ENCODE peak calls at places on chromosomes 11 and 22, in ten cellular contexts. M is SJSA1; L is left ventricle myocardium inferior; O is keratinocyte; W is HAP-1; D is IMR-90; Y is naive thymus-derived CD4-positive, alpha-beta T cell; A is body of pancreas; Z is cardiac muscle cell; K is AG04450. R is an unnamed sample.

GRCh38 chr11:118979434-118979833 is 7.9 kb downstream of the FOXR1 start:
- DNase-seq in D (no peak), O (no peak), W (no peak), Y (no peak), A (no peak), M (no peak), L (no peak), Z (no peak), K (no peak), R (no peak)

GRCh38 chr22:30863161-30863833 is 105.3 kb downstream of the MORC2 start:
- DNase-seq in D (peak; percentile 21), O (no peak), K (no peak), W (no peak), Z (peak; percentile 7), A (no peak), M (no peak), L (no peak), Y (peak; percentile 14), R (no peak)

GRCh38 chr11:78652866-78653265 is 78.2 kb upstream of the NARS2 start:
- DNase-seq in O (no peak), A (no peak), M (no peak), L (no peak), D (no peak), K (no peak), Y (no peak), W (no peak), Z (no peak), R (no peak)

GRCh38 chr11:60871378-60872061 is 4.2 kb downstream of the ZP1 start:
- DNase-seq in O (no peak), Y (no peak), L (peak; percentile 58), Z (peak; percentile 74), K (no peak), A (no peak), M (no peak), D (peak; percentile 42), W (no peak), R (no peak)

GRCh38 chr11:79762271-79762935 is 321.6 kb upstream of the TENM4 start:
- DNase-seq in Y (no peak), D (peak; percentile 3), K (no peak), L (no peak), W (no peak), M (no peak), Z (no peak), O (no peak), A (no peak), R (no peak)

GRCh38 chr11:126328444-126328843 is 24.6 kb downstream of the DCPS start:
- DNase-seq in W (no peak), Y (no peak), L (no peak), Z (no peak), D (no peak), O (no peak), M (no peak), A (no peak), K (no peak), R (no peak)

GRCh38 chr22:35394810-35395563 is 5.0 kb upstream of the MCM5 start:
- DNase-seq in K (no peak), Y (no peak), L (no peak), O (no peak), W (no peak), D (no peak), M (no peak), Z (no peak), A (no peak), R (no peak)

GRCh38 chr11:28346721-28347120 is 238.5 kb downstream of the METTL15 start:
- DNase-seq in O (no peak), K (no peak), L (no peak), D (no peak), W (no peak), A (no peak), Z (no peak), Y (no peak), M (no peak), R (no peak)

GRCh38 chr11:72102946-72103753 is at the start of gene LAMTOR1:
- DNase-seq in O (peak; percentile 95), K (peak; percentile 98), Y (peak; percentile 95), Z (peak; percentile 100), M (peak; percentile 97), D (peak; percentile 99), L (peak; percentile 100), W (peak; percentile 97), A (peak; percentile 100), R (peak; percentile 92)

GRCh38 chr11:8070417-8071101 is 10.5 kb upstream of the TUB start:
- DNase-seq in M (no peak), A (no peak), D (peak; percentile 61), L (no peak), O (no peak), W (peak; percentile 43), K (no peak), Z (peak; percentile 67), Y (no peak), R (no peak)

GRCh38 chr22:24516301-24516737 is 21.2 kb downstream of the UPB1 start:
- DNase-seq in D (peak; percentile 93), L (no peak), M (peak; percentile 74), K (peak; percentile 82), A (no peak), W (no peak), Y (no peak), O (no peak), Z (peak; percentile 92), R (no peak)

GRCh38 chr11:15053201-15053685 is 20.1 kb upstream of the CALCB start:
- DNase-seq in A (no peak), Y (no peak), D (no peak), L (no peak), Z (no peak), W (no peak), K (no peak), O (no peak), M (no peak), R (no peak)

GRCh38 chr11:112518371-112518770 is 257.7 kb upstream of the PLET1 start:
- DNase-seq in Y (no peak), D (no peak), W (no peak), K (no peak), M (no peak), L (no peak), A (no peak), O (no peak), Z (no peak), R (no peak)

GRCh38 chr22:40178417-40179409 is 988 bp downstream of the TNRC6B start:
- DNase-seq in A (peak; percentile 56), Z (peak; percentile 59), M (peak; percentile 49), L (peak; percentile 28), K (no peak), Y (no peak), D (peak; percentile 57), O (no peak), W (peak; percentile 80), R (peak; percentile 14)

GRCh38 chr22:36946436-36947158 is 33.2 kb downstream of the CSF2RB start:
- DNase-seq in A (no peak), D (no peak), W (no peak), K (no peak), M (no peak), O (no peak), Y (no peak), L (no peak), Z (peak; percentile 72), R (no peak)

GRCh38 chr11:108709741-108710140 is 44.9 kb downstream of the DDX10 start:
- DNase-seq in Y (no peak), L (no peak), O (no peak), D (no peak), A (no peak), Z (no peak), M (no peak), W (no peak), K (no peak), R (no peak)
- H3K9me3 ChIP-seq in Y (peaks cover 9% of the 10 kb centered on the region), L (peaks cover 30% of the 10 kb centered on the region), O (peaks cover 7% of the 10 kb centered on the region), D (peaks cover 16% of the 10 kb centered on the region), A (no peaks in the 10 kb centered on the region), Z (peaks cover 3% of the 10 kb centered on the region), M (no peaks in the 10 kb centered on the region), W (no peaks in the 10 kb centered on the region), K (peaks cover 9% of the 10 kb centered on the region), R (peaks cover 3% of the 10 kb centered on the region)

GRCh38 chr11:36591433-36591832 is 2.9 kb upstream of the IFTAP start:
- DNase-seq in A (no peak), Z (no peak), K (no peak), W (no peak), D (no peak), O (no peak), Y (no peak), M (no peak), L (no peak), R (no peak)
- H3K9me3 ChIP-seq in A (no peaks in the 10 kb centered on the region), Z (no peaks in the 10 kb centered on the region), K (no peaks in the 10 kb centered on the region), W (no peaks in the 10 kb centered on the region), D (no peaks in the 10 kb centered on the region), O (no peaks in the 10 kb centered on the region), Y (no peaks in the 10 kb centered on the region), M (no peaks in the 10 kb centered on the region), L (no peaks in the 10 kb centered on the region), R (no peaks in the 10 kb centered on the region)

GRCh38 chr11:17371614-17372013 is 16.8 kb downstream of the KCNJ11 start:
- DNase-seq in O (no peak), W (no peak), L (no peak), K (no peak), M (no peak), A (no peak), Y (no peak), D (peak; percentile 53), Z (peak; percentile 66), R (no peak)
- H3K9me3 ChIP-seq in O (peaks cover 34% of the 10 kb centered on the region), W (peaks cover 28% of the 10 kb centered on the region), L (peaks cover 64% of the 10 kb centered on the region), K (peaks cover 35% of the 10 kb centered on the region), M (peaks cover 46% of the 10 kb centered on the region), A (no peaks in the 10 kb centered on the region), Y (peaks cover 45% of the 10 kb centered on the region), D (peaks cover 47% of the 10 kb centered on the region), Z (no peaks in the 10 kb centered on the region), R (peaks cover 21% of the 10 kb centered on the region)

GRCh38 chr22:48711669-48712068 is 1116.0 kb downstream of the BRD1 start:
- DNase-seq in K (no peak), L (peak; percentile 2), D (no peak), Y (no peak), M (no peak), O (no peak), Z (no peak), A (no peak), W (no peak), R (no peak)

GRCh38 chr22:48710410-48710809 is 1117.3 kb downstream of the BRD1 start:
- DNase-seq in A (no peak), W (no peak), L (peak; percentile 5), Y (no peak), D (no peak), M (no peak), Z (no peak), O (no peak), K (no peak), R (no peak)

GRCh38 chr22:48709976-48710375 is 1117.7 kb downstream of the BRD1 start:
- DNase-seq in D (no peak), M (no peak), L (peak; percentile 2), K (no peak), O (no peak), Y (no peak), A (no peak), Z (no peak), W (no peak), R (no peak)

GRCh38 chr22:48712558-48712957 is 1115.1 kb downstream of the BRD1 start:
- DNase-seq in M (no peak), W (no peak), Z (no peak), Y (no peak), K (no peak), D (no peak), A (no peak), O (no peak), L (peak; percentile 5), R (no peak)

DNA sequence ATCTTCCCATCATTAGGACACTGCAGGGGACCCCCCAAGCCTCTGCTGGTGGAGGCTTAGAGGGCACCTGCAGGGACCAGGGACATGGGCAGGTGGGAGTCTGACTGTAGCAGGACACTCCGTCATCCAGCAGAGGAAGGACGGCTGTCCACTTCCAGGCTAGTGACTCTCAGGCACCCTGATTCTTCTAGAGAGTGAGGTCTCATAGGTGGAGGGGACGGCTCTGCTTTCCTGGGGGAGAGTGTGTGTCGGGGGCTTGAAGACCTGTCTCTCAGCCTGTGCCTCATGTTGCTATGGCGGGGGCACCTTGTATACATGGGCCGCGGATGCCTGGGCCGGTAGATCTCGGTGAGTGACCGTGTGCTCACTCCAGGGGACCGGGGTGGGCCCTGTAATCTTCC is 1116.6 kb downstream of the BRD1 start:
- DNase-seq in Y (no peak), Z (no peak), W (no peak), O (no peak), M (no peak), K (no peak), D (no peak), L (peak; percentile 1), A (no peak), R (no peak)
- H3K9me3 ChIP-seq in Y (no peaks in the 10 kb centered on the region), Z (no peaks in the 10 kb centered on the region), W (no peaks in the 10 kb centered on the region), O (peaks cover 25% of the 10 kb centered on the region), M (no peaks in the 10 kb centered on the region), K (peaks cover 93% of the 10 kb centered on the region), D (peaks cover 73% of the 10 kb centered on the region), L (peaks cover 7% of the 10 kb centered on the region), A (no peaks in the 10 kb centered on the region), R (no peaks in the 10 kb centered on the region)

R was measured in T-helper 17 cell.